ENCODE peak calls at places on chromosomes 12 and 14, in six cellular contexts. One of them, this sample, is unnamed.

GRCh38 chr12:124545508-124546418 is 21.6 kb downstream of the NCOR2 start:
- DNase-seq in foreskin fibroblast: no peak
- DNase-seq in endodermal cell: no peak
- DNase-seq in AG09309: peak; percentile 63
- DNase-seq in tibial artery: no peak
- DNase-seq in retinal pigment epithelial cell: no peak
- DNase-seq in this sample: no peak

GRCh38 chr12:6961695-6962284 is 8.7 kb downstream of the PHB2 start:
- DNase-seq in AG09309: no peak
- DNase-seq in tibial artery: peak; percentile 78
- DNase-seq in endodermal cell: peak; percentile 96
- DNase-seq in foreskin fibroblast: peak; percentile 79
- DNase-seq in retinal pigment epithelial cell: no peak
- DNase-seq in this sample: peak; percentile 75

GRCh38 chr12:57739914-57740538 is 1.5 kb upstream of the AGAP2 start:
- DNase-seq in tibial artery: no peak
- DNase-seq in retinal pigment epithelial cell: no peak
- DNase-seq in AG09309: no peak
- DNase-seq in endodermal cell: no peak
- DNase-seq in foreskin fibroblast: no peak
- DNase-seq in this sample: no peak

GRCh38 chr12:68225576-68226476 is at the start of gene IL26:
- DNase-seq in AG09309: no peak
- DNase-seq in endodermal cell: no peak
- DNase-seq in retinal pigment epithelial cell: no peak
- DNase-seq in tibial artery: no peak
- DNase-seq in foreskin fibroblast: no peak
- DNase-seq in this sample: no peak

GRCh38 chr14:71163842-71164500 is 256.7 kb downstream of the PCNX1 start:
- DNase-seq in retinal pigment epithelial cell: no peak
- DNase-seq in foreskin fibroblast: no peak
- DNase-seq in endodermal cell: no peak
- DNase-seq in AG09309: no peak
- DNase-seq in tibial artery: no peak
- DNase-seq in this sample: no peak

GRCh38 chr12:52327086-52327829 is 6.1 kb upstream of the KRT83 start:
- DNase-seq in endodermal cell: peak; percentile 96
- DNase-seq in retinal pigment epithelial cell: peak; percentile 85
- DNase-seq in AG09309: peak; percentile 85
- DNase-seq in tibial artery: peak; percentile 91
- DNase-seq in foreskin fibroblast: peak; percentile 94
- DNase-seq in this sample: peak; percentile 88

GRCh38 chr12:53492188-53492587 is 7.1 kb downstream of the MAP3K12 start:
- DNase-seq in retinal pigment epithelial cell: no peak
- DNase-seq in AG09309: no peak
- DNase-seq in endodermal cell: peak; percentile 84
- DNase-seq in tibial artery: peak; percentile 29
- DNase-seq in foreskin fibroblast: no peak
- DNase-seq in this sample: no peak

GRCh38 chr14:88045705-88046104 is 40.8 kb downstream of the GPR65 start:
- DNase-seq in retinal pigment epithelial cell: no peak
- DNase-seq in tibial artery: peak; percentile 69
- DNase-seq in endodermal cell: no peak
- DNase-seq in AG09309: no peak
- DNase-seq in foreskin fibroblast: no peak
- DNase-seq in this sample: no peak

GRCh38 chr12:49543914-49544815 is 5.3 kb downstream of the KCNH3 start:
- DNase-seq in endodermal cell: peak; percentile 86
- DNase-seq in foreskin fibroblast: peak; percentile 33
- DNase-seq in AG09309: no peak
- DNase-seq in tibial artery: no peak
- DNase-seq in retinal pigment epithelial cell: no peak
- DNase-seq in this sample: no peak

GRCh38 chr14:103483600-103483999 is 39.0 kb downstream of the CKB start:
- DNase-seq in tibial artery: no peak
- DNase-seq in foreskin fibroblast: peak; percentile 84
- DNase-seq in endodermal cell: peak; percentile 13
- DNase-seq in AG09309: peak; percentile 58
- DNase-seq in retinal pigment epithelial cell: peak; percentile 36
- DNase-seq in this sample: peak; percentile 34

DNA sequence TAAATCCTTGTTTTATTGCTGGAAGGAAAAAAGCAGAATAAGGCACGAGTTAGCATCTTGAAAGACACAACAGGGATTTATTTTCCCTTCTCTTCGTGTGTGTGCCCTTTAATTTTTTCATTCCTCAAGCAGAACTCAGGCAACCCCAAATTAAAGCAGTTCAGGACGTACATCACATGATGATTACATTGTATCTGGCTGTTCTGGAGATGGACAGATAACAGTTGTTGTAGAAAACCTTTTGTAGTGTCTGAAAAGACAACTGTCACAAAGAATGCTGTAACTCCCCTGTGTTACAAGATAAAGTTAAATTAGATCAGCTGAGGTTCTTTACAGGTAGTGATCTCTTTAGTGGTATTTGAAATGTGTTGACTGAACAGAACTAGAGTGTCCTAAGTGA is 58.4 kb downstream of the TMTC2 start:
- DNase-seq in foreskin fibroblast: no peak
- DNase-seq in tibial artery: no peak
- DNase-seq in retinal pigment epithelial cell: no peak
- DNase-seq in AG09309: no peak
- DNase-seq in endodermal cell: no peak
- DNase-seq in this sample: no peak
- H3K4me3 ChIP-seq in foreskin fibroblast: no peak overlapping the region
- H3K4me3 ChIP-seq in tibial artery: no peak overlapping the region
- H3K4me3 ChIP-seq in retinal pigment epithelial cell: no peak overlapping the region
- H3K4me3 ChIP-seq in AG09309: no peak overlapping the region
- H3K4me3 ChIP-seq in endodermal cell: peak overlapping the region; percentile 11
- H3K4me3 ChIP-seq in this sample: no peak overlapping the region

GRCh38 chr12:15815730-15816129 is 26.5 kb upstream of the EPS8 start:
- DNase-seq in retinal pigment epithelial cell: no peak
- DNase-seq in AG09309: no peak
- DNase-seq in tibial artery: no peak
- DNase-seq in foreskin fibroblast: no peak
- DNase-seq in endodermal cell: no peak
- DNase-seq in this sample: no peak
- H3K4me3 ChIP-seq in retinal pigment epithelial cell: no peak overlapping the region
- H3K4me3 ChIP-seq in AG09309: no peak overlapping the region
- H3K4me3 ChIP-seq in tibial artery: no peak overlapping the region
- H3K4me3 ChIP-seq in foreskin fibroblast: no peak overlapping the region
- H3K4me3 ChIP-seq in endodermal cell: no peak overlapping the region
- H3K4me3 ChIP-seq in this sample: no peak overlapping the region

GRCh38 chr12:46124848-46125619 is 134.7 kb upstream of the SCAF11 start:
- DNase-seq in endodermal cell: peak; percentile 85
- DNase-seq in foreskin fibroblast: peak; percentile 88
- DNase-seq in tibial artery: no peak
- DNase-seq in retinal pigment epithelial cell: peak; percentile 53
- DNase-seq in AG09309: peak; percentile 65
- DNase-seq in this sample: peak; percentile 41
- H3K4me3 ChIP-seq in endodermal cell: no peak overlapping the region
- H3K4me3 ChIP-seq in foreskin fibroblast: peak overlapping the region; percentile 15
- H3K4me3 ChIP-seq in tibial artery: peak overlapping the region; percentile 40
- H3K4me3 ChIP-seq in retinal pigment epithelial cell: peak overlapping the region; percentile 23
- H3K4me3 ChIP-seq in AG09309: no peak overlapping the region
- H3K4me3 ChIP-seq in this sample: peak overlapping the region; percentile 15

GRCh38 chr12:1918081-1918874 is at the start of gene CACNA2D4:
- DNase-seq in retinal pigment epithelial cell: no peak
- DNase-seq in AG09309: no peak
- DNase-seq in tibial artery: peak; percentile 62
- DNase-seq in endodermal cell: peak; percentile 68
- DNase-seq in foreskin fibroblast: no peak
- DNase-seq in this sample: peak; percentile 22
- H3K4me3 ChIP-seq in retinal pigment epithelial cell: no peak within 1 kb of the TSS
- H3K4me3 ChIP-seq in AG09309: no peak within 1 kb of the TSS
- H3K4me3 ChIP-seq in tibial artery: peak within 1 kb of the TSS; percentile 26
- H3K4me3 ChIP-seq in endodermal cell: no peak within 1 kb of the TSS
- H3K4me3 ChIP-seq in foreskin fibroblast: no peak within 1 kb of the TSS
- H3K4me3 ChIP-seq in this sample: peak within 1 kb of the TSS; percentile 32

This sample was measured in stomach.